ENCODE peak calls at places on chromosomes 6 and 20, in six cellular contexts. S is transverse colon; F is heart right ventricle; O is CD8-positive, alpha-beta memory T cell; E is tibial nerve; V is right cardiac atrium. Y is an unnamed sample.

GRCh38 chr6:56757585-56757984 is 114.9 kb upstream of the DST start:
- DNase-seq in S (peak; percentile 52), F (no peak), O (no peak), E (no peak), V (no peak), Y (no peak)

GRCh38 chr6:105593056-105593455 is 190.2 kb upstream of the PREP start:
- DNase-seq in S (no peak), F (no peak), O (no peak), E (no peak), V (no peak), Y (no peak)

GRCh38 chr6:84762941-84763396 is 1.4 kb downstream of the TBX18 start:
- DNase-seq in S (no peak), F (no peak), O (no peak), E (peak; percentile 31), V (peak; percentile 57), Y (peak; percentile 79)

GRCh38 chr6:84696181-84696580 is 68.2 kb downstream of the TBX18 start:
- DNase-seq in S (no peak), F (no peak), O (no peak), E (no peak), V (no peak), Y (no peak)

GRCh38 chr6:16432075-16433032 is 194.0 kb downstream of the GMPR start:
- DNase-seq in S (no peak), F (peak; percentile 22), O (no peak), E (peak; percentile 48), V (peak; percentile 43), Y (no peak)

GRCh38 chr20:11267131-11267761 is 593.4 kb upstream of the JAG1 start:
- DNase-seq in S (no peak), F (peak; percentile 69), O (no peak), E (peak; percentile 12), V (peak; percentile 46), Y (peak; percentile 66)

GRCh38 chr6:11810854-11811643 is 32.4 kb upstream of the ADTRP start:
- DNase-seq in S (no peak), F (no peak), O (no peak), E (no peak), V (peak; percentile 26), Y (no peak)

GRCh38 chr6:125859691-125860210 is 69.0 kb downstream of the NCOA7 start:
- DNase-seq in S (no peak), F (no peak), O (no peak), E (no peak), V (no peak), Y (no peak)

DNA sequence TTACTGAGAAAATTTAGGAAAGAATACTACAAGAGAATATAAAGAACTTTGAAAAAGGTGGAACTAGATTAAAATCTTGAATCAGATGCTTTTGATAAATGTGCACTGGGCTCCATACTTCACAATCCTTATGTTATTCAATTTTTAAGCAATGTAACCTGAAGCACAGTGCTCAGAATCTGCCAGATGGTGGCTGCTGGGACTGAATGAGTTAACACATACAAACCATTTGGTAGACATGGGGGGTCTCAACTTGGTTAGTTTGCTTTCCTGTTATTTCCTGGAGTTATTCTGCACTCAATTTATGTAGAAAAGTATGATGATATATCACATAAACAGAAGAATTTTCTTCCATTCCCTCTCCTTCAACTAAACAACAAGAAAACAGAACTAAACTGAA is 326.5 kb downstream of the RNGTT start:
- DNase-seq in S (no peak), F (no peak), O (no peak), E (no peak), V (no peak), Y (no peak)
- H3K9me3 ChIP-seq in S (no peaks in the 10 kb centered on the region), F (no peaks in the 10 kb centered on the region), O (no peaks in the 10 kb centered on the region), E (no peaks in the 10 kb centered on the region), V (no peaks in the 10 kb centered on the region), Y (no peaks in the 10 kb centered on the region)

GRCh38 chr20:36466089-36466488 is 75.2 kb upstream of the MYL9 start:
- DNase-seq in S (no peak), F (no peak), O (no peak), E (no peak), V (no peak), Y (no peak)

GRCh38 chr20:36470482-36471062 is 70.7 kb upstream of the MYL9 start:
- DNase-seq in S (no peak), F (no peak), O (no peak), E (no peak), V (no peak), Y (no peak)

GRCh38 chr20:36467076-36467999 is 74.0 kb upstream of the MYL9 start:
- DNase-seq in S (peak; percentile 72), F (peak; percentile 51), O (peak; percentile 55), E (no peak), V (peak; percentile 75), Y (no peak)

GRCh38 chr20:36469973-36470372 is 71.3 kb upstream of the MYL9 start:
- DNase-seq in S (no peak), F (no peak), O (no peak), E (no peak), V (no peak), Y (no peak)

GRCh38 chr20:36468149-36469000 is 72.9 kb upstream of the MYL9 start:
- DNase-seq in S (no peak), F (no peak), O (no peak), E (no peak), V (no peak), Y (no peak)
- H3K4me3 ChIP-seq in S (no peak overlapping the region), F (no peak overlapping the region), O (no peak overlapping the region), E (no peak overlapping the region), V (no peak overlapping the region), Y (no peak overlapping the region)

DNA sequence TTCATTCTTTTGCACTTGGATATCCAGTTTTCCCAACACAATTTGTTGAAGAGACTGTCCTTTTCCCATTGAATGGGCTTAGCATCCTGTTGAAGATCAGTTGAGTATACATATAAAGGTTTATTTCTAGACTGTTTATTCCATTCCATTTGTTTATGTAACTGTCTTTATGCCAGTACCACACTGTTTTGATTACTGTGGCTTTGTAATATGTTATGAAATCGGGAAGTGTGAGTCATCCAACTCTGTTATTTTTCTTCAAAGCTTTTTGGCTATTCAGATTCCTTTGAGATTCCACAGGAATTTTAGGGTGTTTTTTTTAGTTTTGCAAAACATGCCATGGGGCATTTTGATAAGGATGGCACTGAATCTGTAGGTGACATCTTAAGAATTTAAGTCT is 188.3 kb downstream of the BMP7 start:
- DNase-seq in S (no peak), F (no peak), O (no peak), E (no peak), V (no peak), Y (no peak)
- H3K9me3 ChIP-seq in S (peaks cover 10% of the 10 kb centered on the region), F (peaks cover 35% of the 10 kb centered on the region), O (no peaks in the 10 kb centered on the region), E (peaks cover 42% of the 10 kb centered on the region), V (peaks cover 2% of the 10 kb centered on the region), Y (peaks cover 4% of the 10 kb centered on the region)

GRCh38 chr6:131628726-131629125 is 684 bp upstream of the MED23 start:
- DNase-seq in S (no peak), F (no peak), O (peak; percentile 3), E (no peak), V (no peak), Y (no peak)
- H3K4me3 ChIP-seq in S (peak overlapping the region; percentile 78), F (no peak overlapping the region), O (peak overlapping the region; percentile 91), E (peak overlapping the region; percentile 59), V (peak overlapping the region; percentile 73), Y (peak overlapping the region; percentile 99)

DNA sequence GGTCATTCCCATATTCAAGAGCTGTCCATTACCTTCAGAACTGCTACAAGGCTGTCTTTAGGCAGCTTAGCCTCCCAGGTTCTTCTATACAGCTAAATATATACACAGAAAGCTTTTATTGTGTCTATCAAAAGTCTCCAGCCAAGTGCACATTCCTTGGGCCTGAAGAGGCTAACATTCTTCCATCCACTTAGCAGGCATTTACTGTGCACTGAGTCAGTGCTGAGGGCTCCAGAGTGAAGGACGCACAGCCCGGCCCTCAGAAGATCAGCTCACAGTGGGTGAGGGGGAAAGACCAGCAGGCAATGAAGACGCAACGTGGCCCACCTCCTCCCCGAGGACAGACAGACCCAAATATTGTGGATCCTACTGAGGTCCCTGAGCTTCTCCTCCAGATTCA is 569.9 kb downstream of the CDH26 start:
- DNase-seq in S (no peak), F (no peak), O (no peak), E (no peak), V (no peak), Y (no peak)
- H3K9me3 ChIP-seq in S (no peaks in the 10 kb centered on the region), F (no peaks in the 10 kb centered on the region), O (no peaks in the 10 kb centered on the region), E (no peaks in the 10 kb centered on the region), V (no peaks in the 10 kb centered on the region), Y (no peaks in the 10 kb centered on the region)

GRCh38 chr6:7594579-7595125 is 4.7 kb downstream of the SNRNP48 start:
- DNase-seq in S (no peak), F (no peak), O (no peak), E (no peak), V (no peak), Y (no peak)
- H3K4me3 ChIP-seq in S (no peak overlapping the region), F (no peak overlapping the region), O (no peak overlapping the region), E (no peak overlapping the region), V (no peak overlapping the region), Y (no peak overlapping the region)

GRCh38 chr20:24211972-24212371 is 223.4 kb upstream of the GGTLC1 start:
- DNase-seq in S (no peak), F (no peak), O (no peak), E (no peak), V (no peak), Y (no peak)
- H3K9me3 ChIP-seq in S (no peaks in the 10 kb centered on the region), F (no peaks in the 10 kb centered on the region), O (no peaks in the 10 kb centered on the region), E (no peaks in the 10 kb centered on the region), V (no peaks in the 10 kb centered on the region), Y (no peaks in the 10 kb centered on the region)

GRCh38 chr6:15266423-15266996 is 20.6 kb downstream of the JARID2 start:
- DNase-seq in S (no peak), F (peak; percentile 45), O (no peak), E (no peak), V (no peak), Y (no peak)

GRCh38 chr6:15267221-15267620 is 21.4 kb downstream of the JARID2 start:
- DNase-seq in S (no peak), F (no peak), O (no peak), E (no peak), V (no peak), Y (no peak)

GRCh38 chr6:15264902-15265761 is 19.3 kb downstream of the JARID2 start:
- DNase-seq in S (no peak), F (peak; percentile 42), O (no peak), E (no peak), V (no peak), Y (no peak)

GRCh38 chr6:15264412-15264811 is 18.5 kb downstream of the JARID2 start:
- DNase-seq in S (no peak), F (no peak), O (no peak), E (no peak), V (no peak), Y (no peak)

DNA sequence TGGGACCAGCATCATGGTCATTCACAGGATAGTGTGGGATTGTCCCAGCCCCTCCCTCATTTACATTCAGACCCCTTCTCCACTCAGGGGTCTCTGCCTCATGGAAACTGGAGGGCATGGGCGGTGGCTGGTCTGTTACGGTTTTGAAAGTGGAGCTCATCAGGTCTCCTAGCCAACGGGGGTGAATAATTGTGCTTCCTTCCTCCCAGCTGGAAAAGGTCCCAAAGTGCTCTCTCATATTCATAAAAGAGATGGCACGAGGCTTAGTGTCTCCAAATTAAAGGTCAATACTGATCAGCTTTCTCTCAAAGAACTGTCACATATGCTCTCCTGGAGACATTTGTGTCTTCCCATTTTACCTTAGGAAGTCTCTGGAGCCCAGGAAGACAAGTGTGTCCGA is 19.9 kb downstream of the JARID2 start:
- DNase-seq in S (no peak), F (no peak), O (no peak), E (no peak), V (no peak), Y (no peak)
- H3K4me3 ChIP-seq in S (no peak overlapping the region), F (no peak overlapping the region), O (no peak overlapping the region), E (no peak overlapping the region), V (no peak overlapping the region), Y (no peak overlapping the region)

Y was measured in kidney.